ENCODE peak calls at places on chromosomes 11 and 22, in six cellular contexts. C, A, O, N, F and D are unnamed samples.
A peak's percentile ranks its signal among the peaks of the same experiment; 100 is the strongest.

GRCh38 chr11:112247198-112247597 is 13.5 kb downstream of the PLET1 start:
- DNase-seq in N (peak; percentile 49), F (no peak), O (no peak), C (no peak), A (no peak), D (no peak)

GRCh38 chr22:34781676-34782075 is 284.3 kb upstream of the ISX start:
- DNase-seq in A (no peak), F (no peak), C (no peak), O (no peak), N (no peak), D (no peak)

GRCh38 chr11:75145972-75146519 is 4.9 kb upstream of the SLCO2B1 start:
- DNase-seq in C (no peak), O (no peak), A (no peak), F (no peak), N (no peak), D (no peak)

GRCh38 chr11:6574816-6575715 is 28.4 kb downstream of the RRP8 start:
- DNase-seq in F (no peak), O (no peak), A (no peak), C (no peak), N (no peak), D (no peak)

GRCh38 chr11:398826-399225 is 4.8 kb downstream of the PKP3 start:
- DNase-seq in C (peak; percentile 54), A (no peak), F (peak; percentile 44), O (no peak), N (no peak), D (no peak)

GRCh38 chr11:79482800-79483199 is 42.0 kb upstream of the TENM4 start:
- DNase-seq in C (no peak), F (no peak), O (peak; percentile 11), N (no peak), A (no peak), D (no peak)

GRCh38 chr11:4677948-4678347 is 19.7 kb downstream of the OR51E2 start:
- DNase-seq in C (no peak), N (no peak), O (no peak), A (no peak), F (no peak), D (no peak)

GRCh38 chr11:134901955-134902707 is 490.1 kb upstream of the B3GAT1 start:
- DNase-seq in N (no peak), O (no peak), C (no peak), A (no peak), F (no peak), D (no peak)

GRCh38 chr11:46930089-46930488 is 6.5 kb upstream of the CSTPP1 start:
- DNase-seq in A (no peak), N (peak; percentile 99), O (no peak), C (peak; percentile 42), F (no peak), D (no peak)

GRCh38 chr22:46687460-46687859 is 50.6 kb downstream of the CERK start:
- DNase-seq in O (no peak), F (no peak), C (no peak), N (no peak), A (no peak), D (no peak)

GRCh38 chr11:30823119-30823518 is 237.0 kb upstream of the MPPED2 start:
- DNase-seq in F (no peak), A (no peak), O (no peak), C (no peak), N (no peak), D (no peak)

GRCh38 chr22:27270818-27271510 is 530.6 kb downstream of the MN1 start:
- DNase-seq in O (no peak), N (no peak), C (peak; percentile 47), A (no peak), F (no peak), D (no peak)

GRCh38 chr11:131744847-131745246 is 374.4 kb downstream of the NTM start:
- DNase-seq in N (no peak), A (no peak), C (no peak), O (no peak), F (no peak), D (no peak)

GRCh38 chr22:40444483-40444787 is 74.0 kb downstream of the SGSM3 start:
- DNase-seq in F (no peak), A (no peak), O (no peak), C (no peak), N (no peak), D (no peak)

GRCh38 chr11:130428692-130429681 is 578 bp upstream of the ADAMTS8 start:
- DNase-seq in A (peak; percentile 41), C (no peak), F (no peak), O (no peak), N (no peak), D (no peak)

GRCh38 chr22:49948573-49948957 is 12.0 kb upstream of the PIM3 start:
- DNase-seq in O (no peak), N (no peak), A (no peak), C (no peak), F (no peak), D (no peak)
- H3K27ac ChIP-seq in O (no peak overlapping the region), N (no peak overlapping the region), A (no peak overlapping the region), C (no peak overlapping the region), F (no peak overlapping the region), D (peak overlapping the region; percentile 57)

GRCh38 chr11:119091083-119091650 is 6.5 kb downstream of the HMBS start:
- DNase-seq in O (no peak), A (no peak), N (no peak), F (no peak), C (no peak), D (no peak)

GRCh38 chr11:119092880-119093665 is 8.4 kb downstream of the HMBS start:
- DNase-seq in C (peak; percentile 34), O (no peak), F (peak; percentile 28), A (no peak), N (no peak), D (no peak)

GRCh38 chr11:119093666-119093950 is 8.0 kb downstream of the DPAGT1 start:
- DNase-seq in N (no peak), F (no peak), O (no peak), A (no peak), C (no peak), D (no peak)

GRCh38 chr11:119093951-119094815 is 7.5 kb downstream of the DPAGT1 start:
- DNase-seq in O (no peak), C (peak; percentile 45), F (peak; percentile 51), A (peak; percentile 48), N (no peak), D (peak; percentile 19)

GRCh38 chr11:119091966-119092879 is 7.5 kb downstream of the HMBS start:
- DNase-seq in F (peak; percentile 30), C (peak; percentile 4), A (no peak), O (no peak), N (no peak), D (no peak)
- H3K4me3 ChIP-seq in F (peak overlapping the region; percentile 92), C (peak overlapping the region; percentile 74), A (peak overlapping the region; percentile 96), O (peak overlapping the region; percentile 88), N (peak overlapping the region; percentile 91), D (peak overlapping the region; percentile 96)

GRCh38 chr11:70482529-70482917 is 84.2 kb downstream of the CTTN start:
- DNase-seq in F (no peak), N (no peak), O (no peak), C (peak; percentile 39), A (no peak), D (peak; percentile 43)

GRCh38 chr11:70483077-70483861 is 84.9 kb downstream of the CTTN start:
- DNase-seq in C (peak; percentile 59), A (peak; percentile 43), N (peak; percentile 98), O (peak; percentile 51), F (peak; percentile 75), D (no peak)

GRCh38 chr11:70483940-70484339 is 85.6 kb downstream of the CTTN start:
- DNase-seq in C (no peak), O (no peak), F (peak; percentile 39), A (no peak), N (no peak), D (no peak)

GRCh38 chr11:70480711-70481110 is 82.4 kb downstream of the CTTN start:
- DNase-seq in O (no peak), N (no peak), C (no peak), F (no peak), A (no peak), D (no peak)

DNA sequence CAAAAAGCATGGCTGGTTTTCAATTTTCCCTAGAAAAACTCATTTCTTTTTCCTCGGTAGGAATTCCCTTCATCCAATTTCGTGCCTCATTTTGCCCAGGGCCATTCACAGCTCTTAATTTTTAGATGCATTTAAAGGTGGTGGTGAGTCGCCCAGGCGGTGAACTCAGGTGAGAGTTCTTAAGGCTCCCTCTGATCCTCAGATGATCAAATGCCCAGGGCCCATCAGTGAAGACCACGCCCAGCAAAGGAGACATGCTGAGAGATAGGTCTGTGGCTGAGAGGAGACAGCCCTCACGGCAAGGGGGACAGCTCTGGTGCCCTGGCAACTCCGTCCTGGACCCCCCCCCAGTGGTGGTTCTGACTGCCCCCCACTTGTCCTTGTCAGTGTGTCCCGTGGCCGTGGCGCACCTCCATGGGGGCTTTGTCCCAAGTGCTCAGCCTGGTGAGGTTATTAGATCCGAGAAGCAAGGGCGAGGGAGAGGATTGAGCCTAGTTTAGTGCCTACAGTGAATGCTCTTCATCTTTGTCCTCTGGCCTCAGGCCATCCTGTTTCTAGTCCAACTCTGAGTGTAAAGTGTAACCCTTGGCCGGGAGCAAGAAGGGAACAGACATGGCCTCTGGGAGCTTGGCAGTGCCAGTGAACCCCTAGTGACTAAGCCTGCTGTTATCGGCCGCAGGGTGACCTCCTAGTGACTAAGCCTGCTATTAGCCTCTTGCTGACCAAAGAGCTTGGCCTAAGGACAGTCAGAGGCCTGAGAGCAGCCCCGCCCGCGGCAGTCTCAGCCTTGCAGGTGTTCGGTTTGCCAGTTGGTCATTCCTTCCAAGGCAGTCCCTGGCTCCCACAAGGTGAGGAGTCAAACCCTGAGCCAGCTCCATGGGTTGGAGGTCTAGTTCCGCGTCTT is 83.5 kb downstream of the CTTN start:
- DNase-seq in A (no peak), N (peak; percentile 100), C (peak; percentile 43), O (no peak), F (no peak), D (no peak)
- H3K27ac ChIP-seq in A (no peak overlapping the region), N (peak overlapping the region; percentile 99), C (peak overlapping the region; percentile 97), O (no peak overlapping the region), F (no peak overlapping the region), D (no peak overlapping the region)

GRCh38 chr11:62689421-62690183 is at the start of gene LRRN4CL:
- DNase-seq in N (no peak), C (peak; percentile 89), O (no peak), A (no peak), F (peak; percentile 72), D (peak; percentile 85)

GRCh38 chr11:62682518-62682917 is 3.6 kb upstream of the UBXN1 start:
- DNase-seq in C (no peak), N (no peak), A (no peak), F (no peak), O (no peak), D (no peak)

GRCh38 chr11:62688481-62688880 is 849 bp downstream of the LRRN4CL start:
- DNase-seq in F (no peak), N (no peak), O (no peak), C (no peak), A (no peak), D (no peak)

DNA sequence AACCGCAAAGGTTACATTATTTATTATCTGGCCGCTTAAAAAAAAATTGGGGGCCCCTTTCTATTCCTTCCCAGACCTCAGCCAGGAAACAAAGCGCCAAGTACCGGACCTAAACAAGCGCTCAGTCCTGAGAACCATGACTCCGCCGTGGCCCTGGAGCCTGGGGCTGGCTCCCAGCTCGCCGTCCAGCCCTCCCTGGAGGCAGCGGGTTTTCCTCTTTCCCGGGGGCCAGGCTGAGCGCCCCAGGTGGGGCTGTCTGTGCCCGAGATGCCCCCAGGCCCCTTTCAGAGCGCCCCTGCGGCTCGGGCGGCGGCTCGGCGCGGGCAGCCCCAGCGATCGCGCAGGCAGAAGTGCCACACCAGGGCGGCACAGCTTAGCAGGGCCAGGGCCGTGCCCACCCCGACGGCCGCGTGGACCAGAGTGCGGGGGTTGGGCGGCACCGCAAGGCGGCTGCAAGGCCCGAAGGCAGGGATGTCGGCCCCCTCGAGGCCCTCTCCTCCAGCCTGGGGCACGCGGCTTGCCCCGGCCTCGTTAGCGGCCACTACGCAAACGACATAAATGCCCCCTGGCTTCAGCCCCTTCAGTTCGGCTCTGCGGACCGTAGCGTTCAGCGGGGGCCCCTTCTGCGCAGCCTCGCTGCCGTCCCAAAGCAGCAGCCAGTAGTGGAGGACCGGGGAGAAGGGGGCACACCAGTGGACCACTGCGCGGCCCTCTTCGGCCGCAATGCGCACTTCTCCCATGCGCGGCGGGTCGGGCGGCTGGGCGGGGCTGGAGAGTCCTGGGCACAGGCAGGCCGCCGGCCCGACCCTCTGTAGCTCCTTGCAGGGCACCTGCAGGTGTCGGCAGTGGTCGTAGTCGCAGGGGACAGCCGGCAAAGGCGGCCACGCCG is 1.6 kb downstream of the LRRN4CL start:
- DNase-seq in O (no peak), F (no peak), A (peak; percentile 85), N (no peak), C (no peak), D (no peak)
- H3K4me3 ChIP-seq in O (no peak overlapping the region), F (no peak overlapping the region), A (peak overlapping the region; percentile 56), N (no peak overlapping the region), C (no peak overlapping the region), D (no peak overlapping the region)